ENCODE peak calls at places on chromosome 3, in seven cellular contexts. O is MM.1S, B is lower lobe of right lung, U is ascending aorta, A is PC-3, Z is fibroblast of lung, G is A549. K is an unnamed sample.

GRCh38 chr3:152185941-152186630 is 82.6 kb upstream of the MBNL1 start:
- DNase-seq in O (no peak), B (no peak), U (no peak), A (no peak), Z (no peak), G (no peak), K (no peak)

GRCh38 chr3:132554437-132554836 is 42.6 kb upstream of the ACKR4 start:
- DNase-seq in O (no peak), B (no peak), U (no peak), A (peak; percentile 64), Z (peak; percentile 62), G (no peak), K (peak; percentile 50)

GRCh38 chr3:39086066-39086657 is 21.3 kb downstream of the GORASP1 start:
- DNase-seq in O (no peak), B (no peak), U (no peak), A (no peak), Z (no peak), G (no peak), K (no peak)

GRCh38 chr3:114362815-114363214 is 69.0 kb downstream of the TIGIT start:
- DNase-seq in O (peak; percentile 46), B (no peak), U (no peak), A (peak; percentile 37), Z (peak; percentile 65), G (peak; percentile 19), K (peak; percentile 27)

GRCh38 chr3:141578197-141578596 is 91.4 kb downstream of the RASA2 start:
- DNase-seq in O (no peak), B (no peak), U (no peak), A (no peak), Z (peak; percentile 55), G (no peak), K (peak; percentile 14)

GRCh38 chr3:15800780-15801179 is 3.0 kb upstream of the ANKRD28 start:
- DNase-seq in O (no peak), B (no peak), U (no peak), A (no peak), Z (no peak), G (no peak), K (no peak)

GRCh38 chr3:85481411-85482192 is 522.8 kb downstream of the CADM2 start:
- DNase-seq in O (no peak), B (no peak), U (no peak), A (no peak), Z (no peak), G (no peak), K (no peak)

GRCh38 chr3:171204942-171205341 is 178.4 kb upstream of the SLC2A2 start:
- DNase-seq in O (no peak), B (no peak), U (no peak), A (peak; percentile 51), Z (no peak), G (no peak), K (no peak)

GRCh38 chr3:158727499-158728377 is 4.5 kb downstream of the RARRES1 start:
- DNase-seq in O (peak; percentile 81), B (no peak), U (peak; percentile 79), A (peak; percentile 84), Z (peak; percentile 91), G (peak; percentile 80), K (peak; percentile 60)

GRCh38 chr3:56251343-56251945 is 216.8 kb downstream of the ERC2 start:
- DNase-seq in O (peak; percentile 62), B (no peak), U (peak; percentile 61), A (peak; percentile 76), Z (peak; percentile 73), G (peak; percentile 19), K (peak; percentile 20)

GRCh38 chr3:159732172-159733111 is 256.2 kb upstream of the IL12A start:
- DNase-seq in O (peak; percentile 5), B (no peak), U (no peak), A (peak; percentile 80), Z (peak; percentile 54), G (peak; percentile 50), K (peak; percentile 87)

GRCh38 chr3:182364323-182364722 is 429.0 kb upstream of the ATP11B start:
- DNase-seq in O (no peak), B (no peak), U (no peak), A (peak; percentile 12), Z (no peak), G (no peak), K (peak; percentile 47)

GRCh38 chr3:87810427-87810826 is 248.4 kb downstream of the CGGBP1 start:
- DNase-seq in O (no peak), B (no peak), U (no peak), A (peak; percentile 77), Z (no peak), G (no peak), K (peak; percentile 12)

GRCh38 chr3:11480663-11481298 is 162.9 kb downstream of the VGLL4 start:
- DNase-seq in O (no peak), B (no peak), U (no peak), A (no peak), Z (no peak), G (no peak), K (no peak)

GRCh38 chr3:162978136-162978535 is 1481.5 kb downstream of the OTOL1 start:
- DNase-seq in O (no peak), B (no peak), U (no peak), A (peak; percentile 64), Z (peak; percentile 14), G (no peak), K (no peak)

DNA sequence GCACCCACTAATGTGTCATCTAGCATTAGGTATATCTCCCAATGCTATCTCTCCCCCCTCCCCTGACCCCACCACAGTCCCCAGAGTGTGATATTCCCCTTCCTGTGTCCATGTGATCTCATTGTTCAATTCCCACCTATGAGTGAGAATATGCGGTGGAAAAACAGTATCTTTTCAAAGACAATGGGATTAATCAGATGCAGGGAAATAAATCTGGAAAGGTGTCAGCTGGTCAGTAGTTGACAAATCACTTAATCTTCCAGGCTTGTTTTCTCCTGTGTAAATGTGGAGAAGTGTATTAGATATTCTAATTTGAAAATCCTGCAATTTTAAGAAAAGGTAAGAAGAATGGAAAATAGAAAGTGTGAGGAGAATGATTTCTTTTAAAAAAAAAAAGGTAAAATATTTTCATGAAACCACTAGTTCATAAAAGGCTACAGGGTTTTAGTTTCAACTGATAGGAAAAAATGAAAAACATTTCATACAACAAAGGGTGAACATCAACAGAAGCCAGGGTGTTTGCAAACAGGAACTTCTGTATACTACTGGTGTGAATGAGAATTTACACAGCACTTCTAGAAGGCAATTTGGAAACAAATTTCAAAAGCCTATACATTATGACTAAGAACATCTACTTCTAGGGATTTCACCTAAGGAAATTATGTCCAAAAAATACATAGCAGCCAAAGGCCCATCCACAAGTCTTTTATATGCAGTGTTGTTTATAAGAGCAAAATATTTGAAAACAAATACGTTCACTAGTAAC is 113.5 kb downstream of the CBLB start:
- DNase-seq in O (no peak), B (no peak), U (no peak), A (no peak), Z (no peak), G (no peak), K (no peak)
- H3K4me1 ChIP-seq in O (peaks cover 9% of the 10 kb centered on the region), B (peaks cover 5% of the 10 kb centered on the region), U (no peaks in the 10 kb centered on the region), A (no peaks in the 10 kb centered on the region), Z (no peaks in the 10 kb centered on the region), G (peaks cover 6% of the 10 kb centered on the region), K (peaks cover 6% of the 10 kb centered on the region)

GRCh38 chr3:58198362-58198761 is 12.4 kb downstream of the DNASE1L3 start:
- DNase-seq in O (no peak), B (no peak), U (no peak), A (peak; percentile 50), Z (no peak), G (no peak), K (no peak)
- H3K27ac ChIP-seq in O (no peak overlapping the region), B (peak overlapping the region; percentile 68), U (no peak overlapping the region), A (peak overlapping the region; percentile 50), Z (no peak overlapping the region), G (no peak overlapping the region), K (no peak overlapping the region)

DNA sequence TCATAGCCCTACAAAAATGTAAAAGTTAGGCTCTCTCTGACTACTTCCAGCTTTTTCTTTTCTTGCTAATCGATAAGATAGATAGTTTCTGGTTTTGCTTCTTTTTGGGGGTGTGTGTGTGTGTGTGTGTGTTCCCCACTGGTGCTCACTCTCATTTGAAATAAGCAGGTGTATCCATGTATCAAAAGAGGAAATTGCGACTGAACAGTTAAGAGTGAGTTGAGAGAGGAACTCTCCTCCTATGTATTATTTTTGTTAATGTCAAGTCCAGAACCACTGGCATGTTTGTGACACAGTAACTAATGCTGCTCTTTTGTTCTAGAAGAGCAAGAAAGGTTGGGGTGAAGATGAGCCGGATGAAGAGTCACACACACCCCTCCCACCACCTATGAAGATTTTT is 96.7 kb upstream of the UMPS start:
- DNase-seq in O (no peak), B (no peak), U (no peak), A (no peak), Z (no peak), G (no peak), K (no peak)
- TF ChIP-seq CTCF in O (no peak), B (no peak), U (no peak), A (no peak), Z (no peak), G (no peak), K (no peak)

DNA sequence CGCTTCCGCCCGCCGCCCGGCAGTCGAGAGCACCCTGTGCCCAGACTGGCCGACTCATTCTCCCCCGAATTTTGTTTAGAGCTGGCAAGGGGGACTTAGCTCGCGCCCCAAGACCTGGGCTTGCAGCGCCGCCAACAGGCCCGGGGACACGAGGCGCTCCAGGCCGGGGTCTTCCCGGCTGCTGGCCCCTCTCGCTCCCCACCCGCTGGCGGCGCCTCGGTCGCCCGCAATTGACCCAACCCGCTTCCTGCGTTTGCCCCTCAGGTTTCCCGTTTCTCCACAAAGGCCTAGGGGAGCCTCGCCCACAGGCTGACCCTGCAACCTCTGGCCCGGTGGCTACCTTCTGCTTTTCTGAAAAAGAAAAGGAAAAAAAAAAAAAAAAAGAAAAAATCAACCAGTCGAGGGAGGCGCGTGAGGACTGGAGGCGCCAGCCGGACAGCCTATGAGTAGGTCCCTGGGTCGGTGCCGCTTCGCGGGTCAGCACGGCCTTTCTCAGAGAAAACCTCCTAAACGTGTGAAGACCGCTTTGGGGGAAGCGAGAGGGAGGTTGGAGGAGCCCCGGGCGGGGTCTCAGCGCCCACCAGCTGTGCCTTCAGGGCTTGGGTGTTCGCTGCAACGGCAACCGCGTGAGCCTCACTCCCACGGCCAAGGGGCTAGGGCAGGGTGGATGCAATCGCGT is 7.2 kb downstream of the FOXL2 start:
- DNase-seq in O (no peak), B (no peak), U (no peak), A (no peak), Z (no peak), G (no peak), K (no peak)
- H3K4me1 ChIP-seq in O (no peaks in the 10 kb centered on the region), B (peaks cover 56% of the 10 kb centered on the region), U (peaks cover 38% of the 10 kb centered on the region), A (peaks cover 4% of the 10 kb centered on the region), Z (peaks cover 2% of the 10 kb centered on the region), G (no peaks in the 10 kb centered on the region), K (peaks cover 3% of the 10 kb centered on the region)

GRCh38 chr3:188528390-188528789 is 374.4 kb downstream of the LPP start:
- DNase-seq in O (no peak), B (no peak), U (no peak), A (peak; percentile 68), Z (peak; percentile 50), G (no peak), K (no peak)
- H3K27ac ChIP-seq in O (no peak overlapping the region), B (no peak overlapping the region), U (no peak overlapping the region), A (peak overlapping the region; percentile 73), Z (no peak overlapping the region), G (no peak overlapping the region), K (no peak overlapping the region)

GRCh38 chr3:17810759-17811158 is 68.3 kb upstream of the TBC1D5 start:
- DNase-seq in O (no peak), B (no peak), U (no peak), A (peak; percentile 83), Z (no peak), G (no peak), K (peak; percentile 55)
- TF ChIP-seq CTCF in O (no peak), B (no peak), U (no peak), A (peak; percentile 68), Z (no peak), G (peak; percentile 46), K (peak; percentile 27)

K was measured in astrocyte.